ENCODE peak calls at places on chromosomes 2 and 18, in six cellular contexts. L, V, H, N, T and B are unnamed samples.

GRCh38 chr2:16327311-16327710 is 338.3 kb downstream of the CYRIA start:
- DNase-seq in L (no peak), V (no peak), H (no peak), N (no peak), T (no peak), B (no peak)

GRCh38 chr18:45839415-45840395 is 14.2 kb downstream of the SIGLEC15 start:
- DNase-seq in L (no peak), V (no peak), H (peak), N (no peak), T (peak), B (no peak)

GRCh38 chr2:95099910-95100309 is 21.7 kb downstream of the MRPS5 start:
- DNase-seq in L (no peak), V (no peak), H (no peak), N (no peak), T (no peak), B (no peak)

GRCh38 chr2:67544286-67544685 is 147.2 kb downstream of the ETAA1 start:
- DNase-seq in L (no peak), V (no peak), H (no peak), N (no peak), T (no peak), B (no peak)

GRCh38 chr18:42192251-42193248 is 237.5 kb downstream of the PIK3C3 start:
- DNase-seq in L (no peak), V (no peak), H (peak), N (no peak), T (peak), B (no peak)

GRCh38 chr2:42336361-42336965 is 24.6 kb downstream of the COX7A2L start:
- DNase-seq in L (no peak), V (no peak), H (no peak), N (no peak), T (no peak), B (no peak)

GRCh38 chr18:11149441-11150270 is at the start of gene PIEZO2:
- DNase-seq in L (peak), V (peak), H (peak), N (no peak), T (peak), B (no peak)

GRCh38 chr18:55422456-55423185 is 165.4 kb downstream of the TCF4 start:
- DNase-seq in L (no peak), V (no peak), H (peak), N (no peak), T (peak), B (no peak)

GRCh38 chr2:71596011-71596410 is 142.7 kb downstream of the DYSF start:
- DNase-seq in L (no peak), V (no peak), H (no peak), N (no peak), T (no peak), B (no peak)

GRCh38 chr2:197889041-197889440 is 84.6 kb downstream of the PLCL1 start:
- DNase-seq in L (no peak), V (no peak), H (peak), N (no peak), T (peak), B (no peak)

GRCh38 chr2:25324905-25325592 is 16.7 kb downstream of the DNMT3A start:
- DNase-seq in L (peak), V (no peak), H (peak), N (no peak), T (peak), B (no peak)

GRCh38 chr2:104845552-104845931 is 8.4 kb upstream of the POU3F3 start:
- DNase-seq in L (no peak), V (no peak), H (no peak), N (no peak), T (no peak), B (no peak)

GRCh38 chr2:145674705-145675104 is 1154.8 kb upstream of the ZEB2 start:
- DNase-seq in L (no peak), V (no peak), H (no peak), N (no peak), T (no peak), B (no peak)

GRCh38 chr18:55090566-55091187 is 131.4 kb upstream of the CCDC68 start:
- DNase-seq in L (no peak), V (no peak), H (no peak), N (no peak), T (no peak), B (no peak)

GRCh38 chr2:218886461-218886947 is 5.9 kb downstream of the WNT10A start:
- DNase-seq in L (no peak), V (no peak), H (no peak), N (no peak), T (no peak), B (no peak)

GRCh38 chr2:168054657-168055056 is 192.7 kb downstream of the STK39 start:
- DNase-seq in L (no peak), V (no peak), H (no peak), N (no peak), T (no peak), B (no peak)

GRCh38 chr2:11698009-11698922 is 28.3 kb upstream of the NTSR2 start:
- DNase-seq in L (peak), V (no peak), H (peak), N (no peak), T (peak), B (no peak)

GRCh38 chr2:234135750-234136221 is 85.3 kb downstream of the SPP2 start:
- DNase-seq in L (peak), V (peak), H (peak), N (peak), T (peak), B (peak)

GRCh38 chr2:101096619-101097142 is 54.5 kb downstream of the TBC1D8 start:
- DNase-seq in L (no peak), V (no peak), H (no peak), N (no peak), T (no peak), B (no peak)

GRCh38 chr2:69567157-69567908 is 76.2 kb downstream of the AAK1 start:
- DNase-seq in L (no peak), V (no peak), H (no peak), N (no peak), T (peak), B (no peak)

GRCh38 chr2:67825476-67825875 is 237.3 kb downstream of the C1D start:
- DNase-seq in L (no peak), V (no peak), H (peak), N (no peak), T (peak), B (no peak)

GRCh38 chr2:64225491-64225890 is 81.3 kb upstream of the PELI1 start:
- DNase-seq in L (no peak), V (no peak), H (no peak), N (no peak), T (peak), B (no peak)

GRCh38 chr2:120531365-120531764 is 185.4 kb downstream of the INHBB start:
- DNase-seq in L (no peak), V (no peak), H (peak), N (no peak), T (peak), B (no peak)

GRCh38 chr2:237660381-237660900 is 33.1 kb downstream of the LRRFIP1 start:
- DNase-seq in L (no peak), V (no peak), H (no peak), N (no peak), T (no peak), B (no peak)

GRCh38 chr18:57561728-57562423 is 24.6 kb downstream of the FECH start:
- DNase-seq in L (no peak), V (no peak), H (peak), N (peak), T (peak), B (no peak)

DNA sequence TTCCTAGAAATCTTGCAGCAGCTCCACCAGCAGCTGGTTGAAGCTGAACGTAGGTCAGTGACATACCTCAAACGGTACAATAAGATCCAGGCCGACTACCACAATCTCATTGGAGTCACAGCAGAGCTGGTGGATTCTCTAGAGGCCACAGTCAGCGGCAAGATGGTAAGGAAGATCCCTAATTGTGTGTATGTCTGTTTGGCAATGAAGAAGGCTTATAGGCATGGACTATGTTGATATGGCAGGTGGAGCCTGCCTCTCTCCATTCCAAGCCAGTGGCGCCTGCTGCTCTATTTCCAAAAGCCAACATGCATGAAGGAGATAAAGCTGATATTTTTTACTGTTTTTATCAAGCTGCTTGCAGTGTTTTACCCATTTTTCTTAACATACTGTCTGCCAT is 36.8 kb downstream of the ARMC9 start:
- DNase-seq in L (no peak), V (no peak), H (no peak), N (no peak), T (no peak), B (no peak)
- TF ChIP-seq CTCF in L (no peak), V (no peak), H (no peak), N (no peak), T (no peak), B (no peak)

GRCh38 chr18:34867520-34867919 is 157.4 kb downstream of the DTNA start:
- DNase-seq in L (peak), V (no peak), H (peak), N (no peak), T (peak), B (no peak)
- TF ChIP-seq CTCF in L (no peak), V (no peak), H (peak), N (no peak), T (peak), B (no peak)

DNA sequence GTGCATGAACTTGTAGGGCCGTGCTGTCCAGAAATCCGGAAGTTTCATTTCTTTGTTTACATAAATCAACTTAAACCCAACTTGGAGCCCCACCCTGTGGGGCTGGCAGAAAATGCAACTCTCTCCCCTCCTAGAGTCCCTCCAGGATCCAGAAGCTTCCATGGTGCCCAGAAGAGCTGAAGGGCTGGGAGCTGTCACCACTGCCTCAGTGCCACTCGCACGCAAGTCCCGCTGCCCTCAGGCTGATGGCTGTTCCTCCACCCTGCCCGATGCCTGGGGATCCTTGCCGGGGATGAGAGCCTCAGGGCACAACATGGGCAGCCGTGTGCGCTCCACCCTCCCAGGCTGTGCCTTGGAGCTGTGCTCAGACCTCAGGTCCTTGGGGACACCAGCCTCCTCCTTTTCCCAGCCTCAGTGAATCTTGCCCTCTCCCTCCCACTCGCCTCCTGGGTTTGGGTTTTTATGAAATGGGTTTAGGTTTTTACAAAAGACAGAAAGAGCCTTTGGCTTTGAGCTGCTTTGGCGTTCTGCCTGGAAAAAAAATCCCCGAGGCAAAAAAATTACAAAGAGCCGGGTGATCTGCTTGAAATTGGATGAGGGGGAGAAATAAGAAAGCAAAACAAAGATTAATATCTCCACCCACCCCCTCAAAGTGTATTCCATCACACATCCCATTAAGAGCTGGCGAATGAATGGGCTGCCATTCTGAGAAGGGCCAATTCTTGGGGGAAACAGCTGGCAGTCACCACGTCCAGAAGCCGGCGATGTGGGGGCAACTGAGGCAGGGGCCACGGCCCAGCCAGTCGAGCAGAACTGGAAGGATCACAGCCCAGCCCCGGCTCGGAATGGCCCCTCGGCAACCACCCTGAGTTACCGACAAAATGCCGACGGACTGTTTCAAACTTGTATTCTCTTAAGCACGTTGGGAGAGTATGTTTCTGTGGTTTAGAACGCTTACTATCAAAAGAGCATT is 155.4 kb downstream of the TWIST2 start:
- DNase-seq in L (no peak), V (no peak), H (peak), N (no peak), T (peak), B (no peak)
- TF ChIP-seq CTCF in L (no peak), V (no peak), H (peak), N (no peak), T (peak), B (no peak)

DNA sequence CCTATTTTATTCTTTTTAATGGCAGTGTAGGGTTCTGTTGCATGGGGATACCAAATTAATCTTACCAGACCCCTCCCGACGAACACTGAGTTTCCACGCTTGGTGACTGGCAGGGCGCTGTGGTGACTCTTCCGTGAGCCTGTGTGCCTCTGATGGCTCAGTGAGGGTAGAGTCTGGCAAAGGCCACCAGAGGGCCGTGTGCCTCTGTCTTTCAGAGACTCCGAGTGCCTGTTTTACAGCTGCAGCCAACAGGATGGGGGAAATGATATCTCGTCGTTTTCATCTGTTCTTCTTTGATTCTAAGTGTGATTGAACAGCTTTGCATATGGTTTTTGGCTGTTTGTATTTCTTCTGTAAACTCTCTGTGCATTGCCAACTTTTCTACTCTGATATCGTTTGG is 99.8 kb downstream of the ZNF236 start:
- DNase-seq in L (no peak), V (no peak), H (peak), N (peak), T (peak), B (peak)
- TF ChIP-seq CTCF in L (peak), V (peak), H (peak), N (peak), T (peak), B (peak)

GRCh38 chr2:114010001-114010400 is 120.1 kb downstream of the ACTR3 start:
- DNase-seq in L (no peak), V (no peak), H (no peak), N (no peak), T (no peak), B (no peak)
- TF ChIP-seq CTCF in L (no peak), V (no peak), H (no peak), N (no peak), T (no peak), B (no peak)

GRCh38 chr2:181072486-181072885 is 92.1 kb downstream of the UBE2E3 start:
- DNase-seq in L (no peak), V (no peak), H (peak), N (no peak), T (peak), B (no peak)
- TF ChIP-seq CTCF in L (no peak), V (no peak), H (no peak), N (no peak), T (no peak), B (no peak)

GRCh38 chr2:224359569-224359968 is 42.3 kb downstream of the FAM124B start:
- DNase-seq in L (no peak), V (no peak), H (peak), N (no peak), T (no peak), B (no peak)
- TF ChIP-seq CTCF in L (no peak), V (no peak), H (peak), N (no peak), T (peak), B (no peak)

DNA sequence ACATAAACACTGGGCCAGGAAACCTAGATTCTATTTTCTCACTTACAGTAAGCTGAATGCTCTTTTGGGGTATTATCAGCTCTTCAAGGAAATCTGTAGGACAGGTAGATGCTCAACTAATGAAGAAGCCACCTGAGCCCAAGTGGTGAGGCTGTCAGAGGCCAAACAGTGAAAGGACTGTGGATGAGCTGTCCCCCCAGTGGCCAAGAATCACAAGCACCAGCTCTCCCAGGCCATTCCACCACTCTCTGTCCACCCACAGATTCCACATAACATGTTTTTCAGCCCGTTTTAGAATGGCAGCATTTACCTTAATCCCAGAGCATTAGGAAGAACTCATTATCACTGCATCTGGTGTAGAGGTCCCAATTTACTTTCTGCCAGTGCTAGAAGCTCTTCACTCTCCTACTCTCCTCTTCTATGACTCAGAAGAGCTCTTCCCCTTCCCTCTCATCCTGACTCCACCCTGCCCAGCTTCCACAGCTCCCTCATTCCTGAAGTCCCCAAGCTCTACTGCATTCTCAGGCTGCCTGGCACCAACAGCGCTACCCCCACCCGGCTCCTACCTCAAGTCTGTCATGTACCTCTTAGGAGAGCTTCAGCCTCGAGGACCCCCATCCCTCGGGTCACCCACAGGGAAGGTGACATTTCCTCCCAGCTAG is 43.8 kb upstream of the GORASP2 start:
- DNase-seq in L (no peak), V (no peak), H (no peak), N (no peak), T (peak), B (no peak)
- TF ChIP-seq CTCF in L (no peak), V (no peak), H (no peak), N (no peak), T (no peak), B (no peak)

GRCh38 chr2:12879649-12880048 is 162.9 kb downstream of the TRIB2 start:
- DNase-seq in L (no peak), V (no peak), H (no peak), N (no peak), T (peak), B (no peak)
- TF ChIP-seq CTCF in L (no peak), V (no peak), H (no peak), N (no peak), T (no peak), B (no peak)

GRCh38 chr2:46094689-46095088 is 202.5 kb upstream of the EPAS1 start:
- DNase-seq in L (no peak), V (no peak), H (no peak), N (no peak), T (no peak), B (no peak)

GRCh38 chr2:46086578-46087070 is 210.6 kb upstream of the EPAS1 start:
- DNase-seq in L (no peak), V (no peak), H (no peak), N (no peak), T (no peak), B (no peak)

GRCh38 chr2:46091961-46092667 is 205.1 kb upstream of the EPAS1 start:
- DNase-seq in L (no peak), V (no peak), H (no peak), N (no peak), T (no peak), B (no peak)

GRCh38 chr2:46087492-46087891 is 209.7 kb upstream of the EPAS1 start:
- DNase-seq in L (no peak), V (no peak), H (no peak), N (no peak), T (peak), B (no peak)

DNA sequence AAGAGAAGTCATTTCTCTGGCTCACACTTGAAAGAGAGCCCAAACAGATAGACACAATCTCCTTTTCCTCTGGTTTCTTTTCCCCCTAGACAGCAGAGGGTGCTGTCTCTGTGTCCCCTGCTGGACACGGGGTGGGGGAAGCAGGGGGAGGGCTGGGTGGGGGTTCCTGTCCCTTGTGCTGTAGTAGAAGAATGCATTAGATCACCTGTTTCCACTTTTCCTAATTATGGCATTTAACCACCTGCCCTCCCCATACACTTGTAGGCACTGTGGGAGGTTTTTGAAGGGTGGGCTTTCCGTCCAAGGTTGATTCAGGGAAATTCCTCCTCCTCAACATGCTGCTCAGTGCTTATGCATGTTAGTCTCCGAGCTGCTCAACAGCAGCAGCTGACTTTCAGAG is 206.2 kb upstream of the EPAS1 start:
- DNase-seq in L (no peak), V (no peak), H (no peak), N (no peak), T (no peak), B (no peak)
- TF ChIP-seq CTCF in L (no peak), V (no peak), H (no peak), N (no peak), T (peak), B (no peak)